ENCODE peak calls at places on chromosomes 12 and 14, in six cellular contexts. O is H9, E is IMR-90, C is mesenchymal stem cell, R is neuronal stem cell, I is H1. V is an unnamed sample.

GRCh38 chr12:107539196-107539939 is 146.2 kb upstream of the PWP1 start:
- DNase-seq in R (no peak), C (no peak), O (no peak), E (no peak), I (no peak), V (no peak)

GRCh38 chr14:68781161-68782021 is 11.5 kb downstream of the ZFP36L1 start:
- DNase-seq in C (no peak), I (no peak), E (no peak), R (no peak), O (no peak), V (peak; percentile 60)

GRCh38 chr14:69842671-69843407 is 36.4 kb upstream of the SMOC1 start:
- DNase-seq in R (peak; percentile 76), O (no peak), C (no peak), E (no peak), I (no peak), V (no peak)

GRCh38 chr14:99191663-99192621 is 80.1 kb downstream of the BCL11B start:
- DNase-seq in O (no peak), R (no peak), E (peak; percentile 13), I (no peak), C (no peak), V (no peak)

GRCh38 chr12:111274820-111275219 is 94.1 kb downstream of the PHETA1 start:
- DNase-seq in C (no peak), R (no peak), E (no peak), O (no peak), I (no peak), V (peak; percentile 48)

GRCh38 chr12:120468846-120469449 is 600 bp downstream of the SRSF9 start:
- DNase-seq in R (peak; percentile 40), E (peak; percentile 10), C (peak; percentile 29), I (no peak), O (no peak), V (no peak)

GRCh38 chr14:68937790-68938514 is 41.1 kb downstream of the ACTN1 start:
- DNase-seq in O (peak; percentile 74), I (no peak), C (no peak), R (no peak), E (no peak), V (peak; percentile 70)

GRCh38 chr12:11743748-11744147 is 94.3 kb downstream of the ETV6 start:
- DNase-seq in R (no peak), O (peak; percentile 63), E (no peak), I (no peak), C (no peak), V (peak; percentile 74)

GRCh38 chr14:35406811-35407630 is 2.5 kb upstream of the NFKBIA start:
- DNase-seq in O (no peak), C (peak; percentile 81), E (peak; percentile 74), R (peak; percentile 36), I (no peak), V (peak; percentile 82)

GRCh38 chr14:23640524-23641141 is 4.5 kb downstream of the DHRS2 start:
- DNase-seq in O (peak; percentile 49), I (no peak), C (no peak), E (peak; percentile 49), R (no peak), V (peak; percentile 43)

GRCh38 chr14:71803539-71804260 is 128.5 kb upstream of the RGS6 start:
- DNase-seq in E (peak; percentile 68), O (no peak), C (peak; percentile 49), R (no peak), I (no peak), V (no peak)

GRCh38 chr12:13431041-13431440 is 234.5 kb downstream of the EMP1 start:
- DNase-seq in C (no peak), O (no peak), E (no peak), I (no peak), R (no peak), V (peak; percentile 94)

GRCh38 chr12:13038491-13039161 is 5.6 kb upstream of the FAM234B start:
- DNase-seq in E (peak; percentile 86), R (no peak), I (no peak), C (no peak), O (no peak), V (no peak)

GRCh38 chr12:57210926-57211700 is 5.5 kb upstream of the NXPH4 start:
- DNase-seq in I (no peak), E (no peak), C (no peak), R (no peak), O (no peak), V (no peak)

GRCh38 chr12:109654357-109654756 is 59.3 kb upstream of the FAM222A start:
- DNase-seq in O (no peak), R (no peak), I (no peak), C (no peak), E (no peak), V (no peak)

GRCh38 chr12:47082963-47083621 is 3.3 kb upstream of the AMIGO2 start:
- DNase-seq in O (no peak), C (peak; percentile 93), I (no peak), E (peak; percentile 95), R (no peak), V (peak; percentile 54)

GRCh38 chr12:2523881-2524561 is 270.7 kb upstream of the FKBP4 start:
- DNase-seq in E (no peak), C (no peak), O (no peak), R (no peak), I (no peak), V (no peak)

GRCh38 chr14:95675486-95675885 is 10.7 kb upstream of the TCL1B start:
- DNase-seq in E (no peak), R (peak; percentile 44), O (no peak), C (no peak), I (no peak), V (peak; percentile 49)

GRCh38 chr14:61322799-61323290 is 1.5 kb downstream of the PRKCH start:
- DNase-seq in I (no peak), O (no peak), R (no peak), E (peak; percentile 2), C (no peak), V (no peak)

GRCh38 chr12:111406474-111407370 is 999 bp downstream of the SH2B3 start:
- DNase-seq in C (peak; percentile 49), E (no peak), R (no peak), I (no peak), O (no peak), V (no peak)

GRCh38 chr12:27873010-27873409 is 93.0 kb upstream of the MANSC4 start:
- DNase-seq in E (no peak), C (no peak), O (no peak), R (no peak), I (no peak), V (no peak)

GRCh38 chr12:46508651-46509050 is 136.1 kb upstream of the SLC38A2 start:
- DNase-seq in C (no peak), I (no peak), R (no peak), O (no peak), E (no peak), V (no peak)

GRCh38 chr12:541676-542289 is 82.0 kb downstream of the B4GALNT3 start:
- DNase-seq in I (no peak), O (no peak), C (no peak), R (no peak), E (no peak), V (peak; percentile 71)

GRCh38 chr12:54935235-54935951 is 49.2 kb downstream of the TESPA1 start:
- DNase-seq in C (peak; percentile 81), I (no peak), E (peak; percentile 91), O (no peak), R (no peak), V (peak; percentile 38)

GRCh38 chr12:104668274-104668718 is 211.5 kb downstream of the CHST11 start:
- DNase-seq in E (peak; percentile 62), O (no peak), C (peak; percentile 100), R (no peak), I (no peak), V (peak; percentile 48)

GRCh38 chr12:48380596-48380995 is 29.9 kb upstream of the ZNF641 start:
- DNase-seq in E (no peak), C (no peak), O (no peak), R (no peak), I (no peak), V (no peak)

GRCh38 chr12:69423037-69423905 is 46.9 kb upstream of the FRS2 start:
- DNase-seq in E (peak; percentile 57), I (no peak), O (no peak), C (peak; percentile 7), R (no peak), V (no peak)

GRCh38 chr12:115984607-115985006 is 292.9 kb downstream of the MED13L start:
- DNase-seq in E (no peak), C (no peak), O (no peak), I (no peak), R (no peak), V (no peak)

GRCh38 chr12:122681814-122682213 is 21.3 kb downstream of the HCAR2 start:
- DNase-seq in R (no peak), E (peak; percentile 16), C (peak; percentile 70), I (no peak), O (no peak), V (no peak)

GRCh38 chr14:101495827-101496778 is 65.2 kb upstream of the DIO3 start:
- DNase-seq in I (peak; percentile 62), E (no peak), R (peak; percentile 43), O (peak; percentile 38), C (no peak), V (peak; percentile 59)

GRCh38 chr14:101495284-101495683 is 66.0 kb upstream of the DIO3 start:
- DNase-seq in O (peak; percentile 13), R (no peak), C (no peak), E (no peak), I (no peak), V (no peak)

GRCh38 chr14:101496779-101497420 is 64.4 kb upstream of the DIO3 start:
- DNase-seq in C (no peak), E (no peak), I (no peak), R (peak; percentile 79), O (peak; percentile 16), V (peak; percentile 48)

GRCh38 chr14:101492716-101493115 is 68.6 kb upstream of the DIO3 start:
- DNase-seq in I (no peak), C (no peak), E (no peak), R (no peak), O (peak; percentile 21), V (no peak)

GRCh38 chr14:101494826-101495225 is 66.5 kb upstream of the DIO3 start:
- DNase-seq in R (no peak), O (peak; percentile 10), C (no peak), I (no peak), E (no peak), V (no peak)
- H2BK15ac ChIP-seq in R (no peak overlapping the region), O (no peak overlapping the region), C (no peak overlapping the region), I (no peak overlapping the region), E (no peak overlapping the region), V (no peak overlapping the region)

GRCh38 chr14:73818821-73819220 is 32.8 kb upstream of the PTGR2 start:
- DNase-seq in C (no peak), E (no peak), I (no peak), O (no peak), R (no peak), V (no peak)
- H2BK15ac ChIP-seq in C (no peak overlapping the region), E (no peak overlapping the region), I (no peak overlapping the region), O (no peak overlapping the region), R (no peak overlapping the region), V (no peak overlapping the region)

GRCh38 chr12:130459916-130460315 is 122.2 kb downstream of the PIWIL1 start:
- DNase-seq in O (no peak), I (no peak), E (no peak), R (no peak), C (no peak), V (no peak)
- H2BK15ac ChIP-seq in O (no peak overlapping the region), I (no peak overlapping the region), E (no peak overlapping the region), R (no peak overlapping the region), C (no peak overlapping the region), V (no peak overlapping the region)

DNA sequence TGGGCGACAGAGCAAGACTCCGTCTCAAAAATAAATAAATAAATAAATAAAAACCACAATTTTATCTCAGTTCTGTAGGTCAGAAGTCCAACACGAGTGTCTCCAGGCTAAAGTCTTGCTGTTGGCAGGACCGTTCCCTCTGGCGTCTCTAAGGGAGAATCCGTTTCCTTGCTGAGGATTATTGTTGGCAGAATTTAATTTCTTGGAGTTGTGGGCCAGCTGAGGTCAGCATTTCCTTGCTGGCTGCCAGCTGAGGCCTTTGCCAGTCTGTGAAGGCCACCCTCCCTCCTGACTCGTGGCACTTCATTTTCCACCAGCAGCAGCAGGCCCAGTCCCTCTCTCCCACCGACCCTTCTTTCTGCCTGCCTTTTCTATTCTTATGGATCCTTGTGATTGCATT is 17.2 kb downstream of the PSMC1 start:
- DNase-seq in I (no peak), C (no peak), R (no peak), E (no peak), O (no peak), V (no peak)
- H2BK15ac ChIP-seq in I (no peak overlapping the region), C (no peak overlapping the region), R (no peak overlapping the region), E (no peak overlapping the region), O (no peak overlapping the region), V (no peak overlapping the region)